ENCODE peak calls at places on chromosomes 5 and 9, in seven cellular contexts. G is spleen, V is HCT116, E is heart left ventricle, C is neuronal stem cell, Z is RWPE1, I is endodermal cell. W is an unnamed sample.

GRCh38 chr5:51495672-51496071 is 112.4 kb downstream of the ISL1 start:
- DNase-seq in G (no peak), V (no peak), E (no peak), C (peak; percentile 6), Z (peak; percentile 80), I (no peak), W (no peak)

GRCh38 chr5:14316471-14316870 is 173.3 kb downstream of the TRIO start:
- DNase-seq in G (no peak), V (no peak), E (peak; percentile 58), C (no peak), Z (no peak), I (no peak), W (no peak)

GRCh38 chr5:93954421-93955069 is 213.1 kb upstream of the POU5F2 start:
- DNase-seq in G (no peak), V (no peak), E (no peak), C (no peak), Z (no peak), I (peak; percentile 66), W (no peak)

GRCh38 chr9:127170652-127171051 is 48.2 kb upstream of the ANGPTL2 start:
- DNase-seq in G (no peak), V (no peak), E (no peak), C (no peak), Z (no peak), I (peak; percentile 22), W (no peak)

GRCh38 chr5:67561145-67561932 is 364.7 kb upstream of the CD180 start:
- DNase-seq in G (no peak), V (no peak), E (no peak), C (no peak), Z (no peak), I (no peak), W (no peak)

GRCh38 chr5:92409131-92409530 is 1026.0 kb upstream of the ARRDC3 start:
- DNase-seq in G (no peak), V (no peak), E (no peak), C (no peak), Z (no peak), I (no peak), W (no peak)

GRCh38 chr5:179273074-179273435 is 72.2 kb downstream of the ADAMTS2 start:
- DNase-seq in G (no peak), V (no peak), E (no peak), C (no peak), Z (no peak), I (no peak), W (no peak)

GRCh38 chr9:130394814-130395470 is 49.8 kb upstream of the ASS1 start:
- DNase-seq in G (no peak), V (no peak), E (no peak), C (no peak), Z (no peak), I (no peak), W (no peak)

GRCh38 chr9:37200572-37201005 is 80.2 kb downstream of the ZCCHC7 start:
- DNase-seq in G (no peak), V (no peak), E (no peak), C (no peak), Z (peak; percentile 17), I (no peak), W (no peak)

GRCh38 chr5:139895046-139895445 is 99.4 kb downstream of the PSD2 start:
- DNase-seq in G (no peak), V (no peak), E (no peak), C (no peak), Z (no peak), I (no peak), W (no peak)
- H3K27ac ChIP-seq in G (no peak overlapping the region), V (no peak overlapping the region), E (no peak overlapping the region), C (no peak overlapping the region), Z (no peak overlapping the region), I (no peak overlapping the region), W (no peak overlapping the region)

GRCh38 chr5:1336106-1336561 is 8.8 kb downstream of the CLPTM1L start:
- DNase-seq in G (no peak), V (no peak), E (no peak), C (no peak), Z (no peak), I (no peak), W (no peak)
- H3K27ac ChIP-seq in G (no peak overlapping the region), V (no peak overlapping the region), E (no peak overlapping the region), C (no peak overlapping the region), Z (peak overlapping the region; percentile 59), I (no peak overlapping the region), W (no peak overlapping the region)

GRCh38 chr5:108295588-108296368 is 86.1 kb downstream of the FBXL17 start:
- DNase-seq in G (no peak), V (no peak), E (no peak), C (no peak), Z (peak; percentile 38), I (no peak), W (no peak)
- H3K27ac ChIP-seq in G (no peak overlapping the region), V (no peak overlapping the region), E (no peak overlapping the region), C (no peak overlapping the region), Z (no peak overlapping the region), I (no peak overlapping the region), W (no peak overlapping the region)

GRCh38 chr5:56639491-56639890 is 175.9 kb upstream of the MAP3K1 start:
- DNase-seq in G (no peak), V (no peak), E (no peak), C (no peak), Z (no peak), I (no peak), W (no peak)
- H3K27ac ChIP-seq in G (no peak overlapping the region), V (no peak overlapping the region), E (no peak overlapping the region), C (no peak overlapping the region), Z (no peak overlapping the region), I (no peak overlapping the region), W (no peak overlapping the region)

DNA sequence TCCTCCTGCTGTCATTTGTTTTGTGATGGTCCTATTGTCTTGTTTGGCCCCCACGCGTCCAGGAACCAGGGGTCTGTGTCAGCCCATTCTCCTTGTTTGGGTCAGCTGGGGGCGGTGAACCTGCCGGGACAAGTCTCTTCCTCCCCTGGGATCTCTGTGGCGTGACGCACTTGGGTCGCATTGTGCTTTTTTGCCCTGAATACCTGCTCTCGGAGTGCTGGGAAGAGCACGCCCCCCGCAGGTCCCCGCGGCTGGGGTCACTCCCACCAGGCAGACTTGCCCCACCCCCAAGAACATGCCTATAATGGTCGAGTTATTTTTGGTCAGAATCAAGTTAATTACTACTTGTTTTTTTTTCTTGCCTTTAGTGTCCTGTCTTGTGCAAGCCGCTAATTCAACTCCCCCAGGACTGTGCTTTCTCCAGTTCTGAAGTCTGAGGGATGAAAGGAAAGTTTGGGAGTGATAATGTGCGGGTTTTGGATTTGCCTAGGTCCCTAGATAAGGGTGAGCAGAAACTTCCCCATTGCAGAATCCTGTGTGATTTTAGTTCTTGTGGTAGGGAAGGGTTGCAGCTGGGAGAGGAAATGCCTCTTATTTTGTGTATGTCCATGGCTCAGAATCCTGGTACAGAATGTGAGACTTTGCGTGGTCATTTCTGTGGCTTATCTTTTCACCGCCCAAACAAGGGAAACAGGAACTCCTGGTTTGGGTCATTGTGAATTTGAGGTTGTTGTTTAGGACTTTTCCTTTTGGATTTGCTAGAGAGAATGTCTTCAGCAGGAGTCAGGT is 791 bp downstream of the ACER2 start:
- DNase-seq in G (peak; percentile 83), V (peak; percentile 8), E (peak; percentile 68), C (no peak), Z (peak; percentile 36), I (peak; percentile 79), W (no peak)
- H3K27ac ChIP-seq in G (peak overlapping the region; percentile 83), V (peak overlapping the region; percentile 63), E (peak overlapping the region; percentile 94), C (peak overlapping the region; percentile 85), Z (peak overlapping the region; percentile 78), I (peak overlapping the region; percentile 90), W (peak overlapping the region; percentile 46)